ENCODE peak calls at places on chromosomes 5 and 9, in four cellular contexts. W, P, K and F are unnamed samples.

GRCh38 chr5:141816598-141817399 is 61.4 kb downstream of the PCDH1 start:
- DNase-seq in P (peak; percentile 94), W (peak; percentile 60), K (no peak), F (no peak)

GRCh38 chr9:87800456-87800855 is 74.5 kb downstream of the CTSL start:
- DNase-seq in P (no peak), W (no peak), K (no peak), F (no peak)

GRCh38 chr5:54442271-54442670 is 13.2 kb upstream of the HSPB3 start:
- DNase-seq in K (no peak), W (no peak), P (no peak), F (peak; percentile 62)

GRCh38 chr9:112354081-112354743 is 20.8 kb upstream of the PTBP3 start:
- DNase-seq in K (no peak), P (no peak), W (no peak), F (no peak)

GRCh38 chr5:77846422-77847128 is 70.4 kb upstream of the TBCA start:
- DNase-seq in K (no peak), P (peak; percentile 69), W (no peak), F (no peak)

GRCh38 chr9:21812945-21813568 is 10.6 kb downstream of the MTAP start:
- DNase-seq in P (peak; percentile 89), K (peak; percentile 80), W (peak; percentile 57), F (peak; percentile 59)

GRCh38 chr9:106697799-106698591 is 165.0 kb upstream of the ZNF462 start:
- DNase-seq in W (peak; percentile 51), K (peak; percentile 39), P (peak; percentile 47), F (no peak)

GRCh38 chr5:37005252-37005651 is 128.7 kb downstream of the NIPBL start:
- DNase-seq in W (no peak), P (no peak), K (no peak), F (no peak)

GRCh38 chr9:85523202-85523601 is 218.6 kb downstream of the AGTPBP1 start:
- DNase-seq in P (no peak), K (no peak), W (no peak), F (no peak)

GRCh38 chr9:101711330-101711941 is 27.0 kb downstream of the GRIN3A start:
- DNase-seq in W (peak; percentile 61), K (no peak), P (peak; percentile 89), F (peak; percentile 46)

GRCh38 chr9:120571443-120572257 is 8.3 kb downstream of the CDK5RAP2 start:
- DNase-seq in K (no peak), P (no peak), W (no peak), F (peak; percentile 73)

GRCh38 chr9:106830527-106831140 is 32.3 kb upstream of the ZNF462 start:
- DNase-seq in K (peak; percentile 11), P (no peak), W (no peak), F (no peak)

GRCh38 chr9:137049544-137050449 is 3.8 kb upstream of the NPDC1 start:
- DNase-seq in P (peak; percentile 90), K (peak; percentile 82), W (peak; percentile 78), F (peak; percentile 68)

GRCh38 chr5:110925398-110925797 is 146.1 kb upstream of the TSLP start:
- DNase-seq in W (no peak), P (no peak), K (no peak), F (no peak)

GRCh38 chr5:95619518-95620029 is 313 bp upstream of the GPR150 start:
- DNase-seq in W (no peak), K (no peak), P (peak; percentile 51), F (no peak)

GRCh38 chr5:153881687-153882086 is 157.0 kb downstream of the FAM114A2 start:
- DNase-seq in K (no peak), P (no peak), W (no peak), F (no peak)

GRCh38 chr5:179257190-179257741 is 88.0 kb downstream of the ADAMTS2 start:
- DNase-seq in P (peak; percentile 17), W (no peak), K (peak; percentile 7), F (peak; percentile 26)

GRCh38 chr9:13721481-13722235 is 442.2 kb upstream of the MPDZ start:
- DNase-seq in P (no peak), W (peak; percentile 7), K (no peak), F (no peak)

GRCh38 chr5:34695275-34696032 is 39.3 kb downstream of the RAI14 start:
- DNase-seq in K (no peak), P (peak; percentile 20), W (no peak), F (no peak)

GRCh38 chr9:113558632-113559502 is 95.3 kb downstream of the RGS3 start:
- DNase-seq in W (no peak), P (peak; percentile 28), K (peak; percentile 55), F (no peak)

GRCh38 chr5:179407191-179408175 is 62.2 kb upstream of the ADAMTS2 start:
- DNase-seq in W (no peak), P (peak; percentile 32), K (no peak), F (no peak)

GRCh38 chr5:132226516-132227234 is 978 bp downstream of the P4HA2 start:
- DNase-seq in W (no peak), K (peak; percentile 8), P (no peak), F (no peak)

GRCh38 chr5:135332519-135333150 is 66.4 kb downstream of the MACROH2A1 start:
- DNase-seq in P (no peak), W (peak; percentile 62), K (no peak), F (no peak)

GRCh38 chr9:113620377-113621161 is 157.0 kb downstream of the RGS3 start:
- DNase-seq in W (peak; percentile 91), K (peak; percentile 63), P (peak; percentile 89), F (peak; percentile 78)

GRCh38 chr5:40828690-40829661 is 6.0 kb downstream of the RPL37 start:
- DNase-seq in K (no peak), W (no peak), P (no peak), F (no peak)

GRCh38 chr9:123611228-123611627 is 255.2 kb downstream of the CRB2 start:
- DNase-seq in W (peak; percentile 39), K (no peak), P (no peak), F (no peak)

GRCh38 chr5:170631471-170632195 is 127.8 kb downstream of the KCNIP1 start:
- DNase-seq in W (no peak), K (no peak), P (peak; percentile 85), F (peak; percentile 58)

GRCh38 chr9:84667571-84668203 is 1.8 kb upstream of the NTRK2 start:
- DNase-seq in W (peak; percentile 36), P (peak; percentile 65), K (no peak), F (no peak)

GRCh38 chr5:91280062-91280941 is 102.8 kb downstream of the ARRDC3 start:
- DNase-seq in P (peak; percentile 97), W (peak; percentile 96), K (peak; percentile 92), F (peak; percentile 91)

GRCh38 chr5:91281409-91281808 is 101.7 kb downstream of the ARRDC3 start:
- DNase-seq in W (no peak), P (no peak), K (no peak), F (no peak)

GRCh38 chr5:91277093-91277626 is 106.0 kb downstream of the ARRDC3 start:
- DNase-seq in K (no peak), W (no peak), P (no peak), F (no peak)

GRCh38 chr5:91280942-91281269 is 102.2 kb downstream of the ARRDC3 start:
- DNase-seq in W (no peak), K (no peak), P (no peak), F (no peak)

GRCh38 chr5:91277840-91278239 is 105.3 kb downstream of the ARRDC3 start:
- DNase-seq in K (no peak), P (no peak), W (no peak), F (no peak)
- H3K4me1 ChIP-seq in K (peaks cover 4% of the 10 kb centered on the region), P (peaks cover 3% of the 10 kb centered on the region), W (peaks cover 22% of the 10 kb centered on the region), F (peaks cover 13% of the 10 kb centered on the region)

DNA sequence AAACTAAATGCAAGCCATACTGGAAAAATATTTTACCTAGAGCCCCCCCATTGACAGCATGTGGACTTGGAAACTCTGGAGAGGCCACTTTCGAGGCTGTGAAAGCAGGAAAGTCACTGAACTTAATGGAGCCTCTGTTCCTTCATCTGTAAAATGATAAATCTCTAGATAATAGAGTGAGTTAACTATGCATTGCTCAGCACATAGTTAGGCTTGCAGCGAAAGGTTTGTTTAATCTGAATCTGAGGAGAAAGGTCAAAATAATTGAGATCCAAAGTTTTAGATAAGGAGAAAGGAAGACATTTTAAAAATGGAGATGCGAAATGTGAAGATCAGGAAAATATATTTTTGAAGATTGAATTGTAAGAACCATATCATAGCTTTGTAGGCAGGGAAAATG is 4.6 kb downstream of the PCSK5 start:
- DNase-seq in W (no peak), P (no peak), K (no peak), F (no peak)
- TF ChIP-seq CTCF in W (no peak), P (no peak), K (no peak), F (no peak)

GRCh38 chr5:73825736-73826135 is 199.7 kb downstream of the ARHGEF28 start:
- DNase-seq in K (no peak), W (no peak), P (no peak), F (no peak)

GRCh38 chr5:73823508-73823925 is 197.5 kb downstream of the ARHGEF28 start:
- DNase-seq in P (no peak), W (no peak), K (no peak), F (peak; percentile 80)

GRCh38 chr5:73826301-73826700 is 200.3 kb downstream of the ARHGEF28 start:
- DNase-seq in P (no peak), K (no peak), W (no peak), F (no peak)

GRCh38 chr5:73826761-73827450 is 200.9 kb downstream of the ARHGEF28 start:
- DNase-seq in P (no peak), W (no peak), K (no peak), F (no peak)

GRCh38 chr5:73825219-73825618 is 199.2 kb downstream of the ARHGEF28 start:
- DNase-seq in P (no peak), K (no peak), W (no peak), F (no peak)
- H3K4me1 ChIP-seq in P (peaks cover 10% of the 10 kb centered on the region), K (no peaks in the 10 kb centered on the region), W (no peaks in the 10 kb centered on the region), F (peaks cover 49% of the 10 kb centered on the region)

GRCh38 chr5:1511651-1512540 is 11.9 kb downstream of the LPCAT1 start:
- DNase-seq in K (peak; percentile 7), W (peak; percentile 49), P (peak; percentile 72), F (peak; percentile 36)
- TF ChIP-seq CTCF in K (no peak), W (peak; percentile 37), P (peak; percentile 62), F (no peak)

GRCh38 chr9:71901695-71902094 is 9.3 kb downstream of the ABHD17B start:
- DNase-seq in W (no peak), P (no peak), K (no peak), F (no peak)

GRCh38 chr9:71895955-71896354 is 15.0 kb downstream of the ABHD17B start:
- DNase-seq in W (no peak), P (no peak), K (no peak), F (no peak)

GRCh38 chr9:71896762-71897161 is 14.2 kb downstream of the ABHD17B start:
- DNase-seq in W (no peak), K (no peak), P (no peak), F (no peak)

GRCh38 chr9:71895122-71895521 is 15.9 kb downstream of the ABHD17B start:
- DNase-seq in K (no peak), W (no peak), P (no peak), F (no peak)

DNA sequence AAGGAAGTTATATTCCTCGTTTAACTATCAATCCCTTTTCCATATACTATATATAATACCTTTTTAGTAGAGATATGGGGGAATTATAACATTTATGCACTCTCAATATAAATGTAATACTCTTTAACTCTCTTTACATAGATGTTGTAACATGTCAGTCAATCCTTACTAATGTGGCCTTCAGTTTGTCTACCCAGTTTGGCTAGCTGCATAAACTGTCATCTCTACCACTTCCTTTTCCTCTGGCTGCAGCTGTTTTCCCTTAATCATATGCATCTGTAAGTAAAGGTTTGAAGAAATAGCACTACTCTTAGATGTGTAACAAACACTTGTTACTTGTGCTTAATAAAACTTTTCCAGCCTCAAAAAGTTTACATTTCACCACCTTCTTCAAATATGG is 13.4 kb downstream of the ABHD17B start:
- DNase-seq in P (no peak), K (no peak), W (no peak), F (no peak)
- H3K4me1 ChIP-seq in P (peaks cover 5% of the 10 kb centered on the region), K (peaks cover 8% of the 10 kb centered on the region), W (peaks cover 7% of the 10 kb centered on the region), F (no peaks in the 10 kb centered on the region)